ENCODE peak calls at places on chromosomes 2 and 18, in seven cellular contexts. F, I, E, V, P, W and J are unnamed samples.

GRCh38 chr2:216632952-216633615 is at the start of gene IGFBP2:
- DNase-seq in F (no peak), I (peak; percentile 60), E (no peak), V (no peak), P (no peak), W (no peak), J (peak; percentile 85)

GRCh38 chr2:240395448-240395847 is 40.0 kb upstream of the GPC1 start:
- DNase-seq in F (no peak), I (no peak), E (no peak), V (no peak), P (no peak), W (no peak), J (no peak)

GRCh38 chr2:120289221-120289906 is 36.7 kb downstream of the RALB start:
- DNase-seq in F (no peak), I (no peak), E (no peak), V (no peak), P (no peak), W (no peak), J (no peak)

GRCh38 chr2:19837235-19837766 is 64.5 kb downstream of the TTC32 start:
- DNase-seq in F (peak; percentile 5), I (no peak), E (no peak), V (no peak), P (no peak), W (no peak), J (no peak)

GRCh38 chr2:13654416-13654815 is 937.7 kb downstream of the TRIB2 start:
- DNase-seq in F (peak; percentile 28), I (no peak), E (no peak), V (no peak), P (no peak), W (peak; percentile 4), J (no peak)

GRCh38 chr2:207835805-207836204 is 66.1 kb upstream of the FZD5 start:
- DNase-seq in F (no peak), I (no peak), E (no peak), V (no peak), P (no peak), W (no peak), J (no peak)

GRCh38 chr18:49565656-49566055 is 3.8 kb downstream of the LIPG start:
- DNase-seq in F (no peak), I (peak; percentile 87), E (peak; percentile 44), V (peak; percentile 85), P (no peak), W (peak; percentile 53), J (no peak)

GRCh38 chr2:64214281-64215115 is 70.3 kb upstream of the PELI1 start:
- DNase-seq in F (peak; percentile 75), I (no peak), E (no peak), V (no peak), P (no peak), W (no peak), J (no peak)

GRCh38 chr2:176781570-176782217 is 430.9 kb upstream of the HNRNPA3 start:
- DNase-seq in F (no peak), I (no peak), E (no peak), V (no peak), P (no peak), W (no peak), J (no peak)